ENCODE peak calls at places on chromosomes 11 and 22, in ten cellular contexts. C is stimulated activated effector memory CD8-positive, alpha-beta T cell treated with anti-CD3 and anti-CD28 coated beads, Interleukin-12 subunit alpha, Interleukin-12 subunit beta, amount 100 ng/mL, for 72 hours; E is pancreas; W is naive B cell; R is KBM-7; Z is HCT116; A is HFFc6; O is neuronal stem cell; Q is Calu3; V is right cardiac atrium. U is an unnamed sample.

GRCh38 chr11:102287963-102288744 is 29.1 kb upstream of the BIRC3 start:
- DNase-seq in C (peak), E (no peak), W (peak), R (peak), Z (peak), A (peak), O (peak), Q (peak), V (no peak), U (peak)

GRCh38 chr22:42324991-42325710 is 54.7 kb upstream of the TCF20 start:
- DNase-seq in C (no peak), E (no peak), W (no peak), R (peak), Z (no peak), A (no peak), O (no peak), Q (no peak), V (no peak), U (no peak)

GRCh38 chr22:33697640-33698039 is 222.6 kb downstream of the LARGE1 start:
- DNase-seq in C (no peak), E (no peak), W (no peak), R (no peak), Z (no peak), A (no peak), O (no peak), Q (no peak), V (no peak), U (no peak)

GRCh38 chr22:39994046-39994565 is 648 bp upstream of the FAM83F start:
- DNase-seq in C (no peak), E (no peak), W (peak), R (no peak), Z (no peak), A (no peak), O (no peak), Q (no peak), V (no peak), U (peak)

GRCh38 chr11:45853616-45854219 is 6.4 kb downstream of the CRY2 start:
- DNase-seq in C (no peak), E (no peak), W (no peak), R (no peak), Z (no peak), A (no peak), O (no peak), Q (no peak), V (peak), U (no peak)

GRCh38 chr11:126459691-126460404 is 104.4 kb downstream of the ST3GAL4 start:
- DNase-seq in C (no peak), E (no peak), W (no peak), R (no peak), Z (no peak), A (no peak), O (no peak), Q (no peak), V (peak), U (no peak)

GRCh38 chr11:63837719-63838118 is 1.2 kb upstream of the MARK2 start:
- DNase-seq in C (no peak), E (no peak), W (no peak), R (peak), Z (no peak), A (no peak), O (no peak), Q (no peak), V (no peak), U (no peak)

GRCh38 chr22:39396797-39397195 is 2.8 kb upstream of the TAB1 start:
- DNase-seq in C (no peak), E (no peak), W (no peak), R (no peak), Z (no peak), A (no peak), O (no peak), Q (no peak), V (no peak), U (no peak)

GRCh38 chr11:1335811-1336761 is 26.7 kb upstream of the TOLLIP start:
- DNase-seq in C (peak), E (peak), W (peak), R (peak), Z (no peak), A (peak), O (peak), Q (no peak), V (peak), U (peak)

GRCh38 chr22:40506762-40507161 is 129.8 kb downstream of the MRTFA start:
- DNase-seq in C (no peak), E (no peak), W (no peak), R (no peak), Z (no peak), A (no peak), O (no peak), Q (no peak), V (no peak), U (no peak)

GRCh38 chr11:65440831-65441499 is 18.4 kb downstream of the NEAT1 start:
- DNase-seq in C (no peak), E (peak), W (peak), R (peak), Z (no peak), A (no peak), O (no peak), Q (no peak), V (no peak), U (no peak)

GRCh38 chr11:121884601-121885000 is 231.4 kb downstream of the BLID start:
- DNase-seq in C (no peak), E (no peak), W (no peak), R (no peak), Z (no peak), A (no peak), O (no peak), Q (no peak), V (no peak), U (no peak)

U was measured in naive thymus-derived CD8-positive, alpha-beta T cell.